ENCODE peak calls at places on chromosomes 6 and 20, in four cellular contexts. Q is tibial nerve, X is gastrocnemius medialis, Y is uterus. C is an unnamed sample.

GRCh38 chr6:153145591-153145990 is 14.5 kb upstream of the RGS17 start:
- DNase-seq in Q (no peak), Y (no peak), X (no peak), C (no peak)

GRCh38 chr6:125918230-125918629 is 38.3 kb upstream of the HINT3 start:
- DNase-seq in X (no peak), Y (no peak), Q (no peak), C (no peak)

GRCh38 chr20:33838035-33838864 is 27.1 kb downstream of the CHMP4B start:
- DNase-seq in Q (no peak), Y (no peak), X (no peak), C (no peak)

GRCh38 chr6:144635051-144635450 is 349.9 kb downstream of the UTRN start:
- DNase-seq in X (no peak), Y (no peak), Q (no peak), C (no peak)

GRCh38 chr6:87982134-87982533 is 65.5 kb upstream of the SPACA1 start:
- DNase-seq in Y (no peak), X (no peak), Q (no peak), C (no peak)

GRCh38 chr6:123055266-123055665 is 59.2 kb downstream of the CLVS2 start:
- DNase-seq in Q (no peak), X (no peak), Y (no peak), C (no peak)

GRCh38 chr6:113857565-113858066 is 471 bp downstream of the MARCKS start:
- DNase-seq in X (no peak), Y (peak), Q (no peak), C (peak)

GRCh38 chr6:74534485-74535211 is 671.2 kb downstream of the COL12A1 start:
- DNase-seq in X (no peak), Y (no peak), Q (no peak), C (no peak)

GRCh38 chr6:155541976-155542375 is 86.3 kb upstream of the NOX3 start:
- DNase-seq in Y (no peak), X (no peak), Q (no peak), C (no peak)

GRCh38 chr6:168031411-168032382 is 34.2 kb downstream of the KIF25 start:
- DNase-seq in Y (no peak), X (no peak), Q (no peak), C (no peak)

GRCh38 chr6:25165181-25165580 is 114.0 kb upstream of the CARMIL1 start:
- DNase-seq in Q (no peak), X (no peak), Y (no peak), C (no peak)

GRCh38 chr6:167760979-167761793 is 65.5 kb upstream of the AFDN start:
- DNase-seq in Y (peak), Q (peak), X (peak), C (peak)

GRCh38 chr20:57660510-57661199 is 40.4 kb upstream of the ZBP1 start:
- DNase-seq in X (no peak), Q (peak), Y (peak), C (no peak)

GRCh38 chr6:109164331-109164730 is 69.0 kb downstream of the CEP57L1 start:
- DNase-seq in Y (no peak), X (no peak), Q (no peak), C (no peak)

GRCh38 chr20:40741507-40742106 is 52.6 kb upstream of the MAFB start:
- DNase-seq in Q (no peak), Y (no peak), X (no peak), C (no peak)

GRCh38 chr20:31515775-31516107 is 1.5 kb downstream of the HM13 start:
- DNase-seq in X (no peak), Q (no peak), Y (no peak), C (no peak)

GRCh38 chr6:48817714-48818113 is 645.3 kb downstream of the MMUT start:
- DNase-seq in Q (no peak), X (no peak), Y (no peak), C (no peak)

GRCh38 chr6:1554881-1555569 is 54.7 kb upstream of the FOXC1 start:
- DNase-seq in Q (peak), X (peak), Y (peak), C (peak)

GRCh38 chr6:10347561-10348327 is 67.1 kb downstream of the TFAP2A start:
- DNase-seq in Q (no peak), X (no peak), Y (no peak), C (no peak)

GRCh38 chr6:157312733-157313132 is 10.6 kb downstream of the TMEM242 start:
- DNase-seq in X (no peak), Q (no peak), Y (no peak), C (no peak)

GRCh38 chr6:160259585-160259984 is 964 bp upstream of the SLC22A2 start:
- DNase-seq in Q (no peak), Y (no peak), X (no peak), C (no peak)

GRCh38 chr6:129749749-129750120 is 39.8 kb upstream of the ARHGAP18 start:
- DNase-seq in Y (no peak), Q (no peak), X (no peak), C (no peak)

GRCh38 chr6:6806793-6807518 is 218.4 kb downstream of the LY86 start:
- DNase-seq in Y (no peak), X (peak), Q (peak), C (peak)

GRCh38 chr20:57708694-57709673 is 831 bp downstream of the PMEPA1 start:
- DNase-seq in X (no peak), Q (no peak), Y (peak), C (peak)

GRCh38 chr20:49877254-49877990 is 37.9 kb downstream of the SPATA2 start:
- DNase-seq in Y (no peak), Q (no peak), X (no peak), C (peak)

GRCh38 chr6:166949533-166950442 is 6.6 kb downstream of the RNASET2 start:
- DNase-seq in X (no peak), Q (no peak), Y (no peak), C (no peak)

GRCh38 chr20:15556869-15557268 is 1016.4 kb downstream of the KIF16B start:
- DNase-seq in Y (no peak), X (no peak), Q (no peak), C (no peak)

GRCh38 chr6:31586596-31586995 is 519 bp downstream of the LST1 start:
- DNase-seq in Q (no peak), X (no peak), Y (no peak), C (no peak)

GRCh38 chr20:19460386-19460785 is 247.9 kb downstream of the SLC24A3 start:
- DNase-seq in Q (no peak), Y (no peak), X (no peak), C (no peak)

GRCh38 chr6:111711476-111711875 is 105.8 kb upstream of the TRAF3IP2 start:
- DNase-seq in Q (peak), Y (no peak), X (peak), C (no peak)

GRCh38 chr6:41411961-41412360 is 76.6 kb downstream of the NCR2 start:
- DNase-seq in Y (no peak), Q (no peak), X (no peak), C (no peak)

GRCh38 chr6:164214066-164214465 is 799.5 kb downstream of the QKI start:
- DNase-seq in Q (no peak), X (no peak), Y (no peak), C (no peak)

GRCh38 chr20:63377256-63378114 is 16.3 kb upstream of the CHRNA4 start:
- DNase-seq in X (no peak), Y (no peak), Q (no peak), C (no peak)
- H3K4me3 ChIP-seq in X (no peak), Y (no peak), Q (no peak), C (no peak)

GRCh38 chr6:51619042-51619799 is 468.2 kb downstream of the PKHD1 start:
- DNase-seq in Y (no peak), Q (no peak), X (no peak), C (no peak)

GRCh38 chr6:51613558-51613957 is 473.9 kb downstream of the PKHD1 start:
- DNase-seq in Q (no peak), Y (no peak), X (no peak), C (no peak)

GRCh38 chr6:51614725-51615124 is 472.7 kb downstream of the PKHD1 start:
- DNase-seq in Y (no peak), Q (no peak), X (no peak), C (no peak)

GRCh38 chr6:51618563-51618962 is 468.9 kb downstream of the PKHD1 start:
- DNase-seq in X (no peak), Q (no peak), Y (no peak), C (no peak)
- TF ChIP-seq CTCF in X (no peak), Q (peak), Y (no peak), C (no peak)

GRCh38 chr6:17908831-17909230 is 78.6 kb downstream of the KIF13A start:
- DNase-seq in Q (no peak), Y (no peak), X (no peak), C (no peak)

GRCh38 chr6:17904491-17905120 is 82.8 kb downstream of the KIF13A start:
- DNase-seq in X (peak), Q (no peak), Y (no peak), C (no peak)

GRCh38 chr6:17910178-17910577 is 77.3 kb downstream of the KIF13A start:
- DNase-seq in Y (no peak), X (no peak), Q (no peak), C (no peak)

GRCh38 chr6:17905611-17906592 is 81.5 kb downstream of the KIF13A start:
- DNase-seq in X (no peak), Y (no peak), Q (no peak), C (no peak)

GRCh38 chr6:17907467-17908229 is 79.8 kb downstream of the KIF13A start:
- DNase-seq in Q (peak), X (peak), Y (peak), C (peak)
- H3K27ac ChIP-seq in Q (peak), X (peak), Y (peak), C (peak)

GRCh38 chr20:4894409-4894808 is 106.9 kb downstream of the SLC23A2 start:
- DNase-seq in X (no peak), Y (no peak), Q (no peak), C (no peak)
- H3K4me3 ChIP-seq in X (no peak), Y (no peak), Q (no peak), C (no peak)

DNA sequence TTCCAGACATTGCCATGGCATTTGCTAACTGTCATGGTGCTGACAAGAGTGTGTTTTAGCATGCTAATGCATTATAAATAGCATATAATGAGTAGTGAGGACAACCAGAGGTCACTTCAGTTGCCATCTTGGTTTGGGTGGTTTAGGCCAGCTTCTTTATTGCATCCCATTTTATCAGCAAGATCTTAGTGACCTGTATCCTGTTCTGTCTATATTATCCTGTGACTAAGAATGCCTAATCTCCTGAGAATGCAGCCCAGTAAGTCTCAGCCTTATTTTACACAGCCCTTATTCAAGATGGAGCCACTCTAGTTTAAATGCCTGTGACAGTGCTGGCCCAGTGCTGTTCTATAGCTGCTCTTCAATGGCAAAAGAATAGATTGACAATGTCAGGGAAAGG is 781.0 kb upstream of the ADGRB3 start:
- DNase-seq in Q (no peak), Y (no peak), X (no peak), C (no peak)
- TF ChIP-seq CTCF in Q (no peak), Y (no peak), X (no peak), C (no peak)

GRCh38 chr20:24131684-24132083 is 143.1 kb upstream of the GGTLC1 start:
- DNase-seq in X (no peak), Y (no peak), Q (no peak), C (no peak)

GRCh38 chr20:24134930-24135329 is 146.4 kb upstream of the GGTLC1 start:
- DNase-seq in X (no peak), Q (no peak), Y (no peak), C (no peak)

GRCh38 chr20:24134284-24134683 is 145.7 kb upstream of the GGTLC1 start:
- DNase-seq in Y (no peak), Q (no peak), X (no peak), C (no peak)

GRCh38 chr20:24131281-24131680 is 142.7 kb upstream of the GGTLC1 start:
- DNase-seq in Y (no peak), Q (no peak), X (no peak), C (no peak)

DNA sequence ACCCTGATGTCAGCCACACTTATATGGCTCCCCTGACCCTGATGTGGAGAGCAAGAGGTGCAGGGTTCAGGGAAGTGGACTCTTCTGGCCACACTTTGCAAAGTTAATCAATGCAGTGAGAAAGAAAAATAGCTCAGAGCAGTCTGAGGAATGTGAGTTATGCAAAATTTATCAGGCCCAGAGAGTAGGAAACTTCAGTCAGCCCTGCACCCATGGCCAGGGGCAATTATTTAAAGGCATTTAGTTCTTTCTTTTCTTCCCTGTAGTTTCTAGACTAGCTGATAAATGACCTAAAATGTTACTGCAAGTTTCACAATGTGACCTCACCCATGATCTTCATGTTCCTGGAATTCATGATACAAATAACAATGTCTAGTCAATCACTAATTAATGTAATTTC is 143.7 kb upstream of the GGTLC1 start:
- DNase-seq in X (no peak), Y (no peak), Q (no peak), C (no peak)
- H3K27ac ChIP-seq in X (no peak), Y (no peak), Q (no peak), C (no peak)

GRCh38 chr6:147080215-147080614 is 124.0 kb upstream of the STXBP5 start:
- DNase-seq in X (no peak), Q (no peak), Y (no peak), C (no peak)

GRCh38 chr6:147078602-147079001 is 125.6 kb upstream of the STXBP5 start:
- DNase-seq in X (no peak), Y (no peak), Q (no peak), C (no peak)

GRCh38 chr6:147077251-147077650 is 127.0 kb upstream of the STXBP5 start:
- DNase-seq in Y (no peak), X (peak), Q (no peak), C (no peak)

GRCh38 chr6:147075326-147075840 is 128.8 kb upstream of the STXBP5 start:
- DNase-seq in Q (no peak), X (no peak), Y (no peak), C (no peak)

DNA sequence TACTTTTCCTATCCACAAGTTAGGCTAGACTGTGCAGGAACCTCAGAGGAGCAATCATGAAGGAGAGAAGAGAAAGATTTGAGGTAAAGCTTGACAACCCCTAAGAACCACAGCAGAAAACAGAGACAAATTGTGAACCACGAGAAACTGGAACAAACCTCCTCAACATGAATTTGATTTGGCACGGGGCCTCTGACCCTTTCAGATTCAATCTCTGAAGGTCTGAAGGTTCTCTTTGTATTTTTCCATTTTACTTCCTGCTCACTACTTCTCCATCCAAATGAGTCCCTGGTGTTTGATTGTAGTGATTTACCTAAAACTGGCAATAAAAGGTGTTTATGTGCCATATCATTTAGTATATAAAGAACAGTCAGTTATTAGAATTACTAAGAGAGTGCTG is 126.1 kb upstream of the STXBP5 start:
- DNase-seq in Y (no peak), Q (no peak), X (no peak), C (no peak)
- H3K4me3 ChIP-seq in Y (no peak), Q (no peak), X (no peak), C (no peak)

GRCh38 chr6:89371849-89372505 is 19.5 kb upstream of the UBE2J1 start:
- DNase-seq in Y (peak), Q (peak), X (peak), C (peak)

GRCh38 chr6:89372506-89372901 is 20.0 kb upstream of the UBE2J1 start:
- DNase-seq in Y (no peak), Q (no peak), X (no peak), C (no peak)

GRCh38 chr6:89364586-89364985 is 12.1 kb upstream of the UBE2J1 start:
- DNase-seq in Q (no peak), Y (no peak), X (no peak), C (no peak)

GRCh38 chr6:89368107-89368506 is 15.6 kb upstream of the UBE2J1 start:
- DNase-seq in X (no peak), Q (peak), Y (peak), C (peak)

GRCh38 chr6:89369009-89369408 is 16.5 kb upstream of the UBE2J1 start:
- DNase-seq in Q (no peak), X (no peak), Y (peak), C (no peak)
- TF ChIP-seq CTCF in Q (peak), X (peak), Y (peak), C (peak)

GRCh38 chr6:127176175-127176574 is 57.7 kb downstream of the RSPO3 start:
- DNase-seq in Y (no peak), X (no peak), Q (no peak), C (no peak)
- H3K27ac ChIP-seq in Y (peak), X (peak), Q (no peak), C (no peak)

C was measured in ascending aorta.